ENCODE peak calls at places on chromosomes 5 and 9, in ten cellular contexts. One of them, this sample, is unnamed.

GRCh38 chr9:97501972-97502221 is 431 bp downstream of the TMOD1 start:
- DNase-seq in heart left ventricle: no peak
- DNase-seq in amygdala: no peak
- DNase-seq in B cell: peak
- DNase-seq in T follicular helper cell: no peak
- DNase-seq in HCT116: no peak
- DNase-seq in kidney glomerular epithelial cell: no peak
- DNase-seq in tibial nerve: no peak
- DNase-seq in skeletal muscle cell: no peak
- DNase-seq in stimulated activated CD4-positive, alpha-beta T cell treated with anti-CD3 and anti-CD28 coated beads, Interleukin-1b, Interleukin-23, amount 100 ng/mL, for 1 hour: no peak
- DNase-seq in this sample: no peak

GRCh38 chr9:118637681-118638080 is 731.6 kb downstream of the BRINP1 start:
- DNase-seq in tibial nerve: no peak
- DNase-seq in stimulated activated CD4-positive, alpha-beta T cell treated with anti-CD3 and anti-CD28 coated beads, Interleukin-1b, Interleukin-23, amount 100 ng/mL, for 1 hour: no peak
- DNase-seq in amygdala: no peak
- DNase-seq in HCT116: no peak
- DNase-seq in skeletal muscle cell: no peak
- DNase-seq in heart left ventricle: no peak
- DNase-seq in T follicular helper cell: no peak
- DNase-seq in kidney glomerular epithelial cell: no peak
- DNase-seq in B cell: no peak
- DNase-seq in this sample: no peak

GRCh38 chr5:95519151-95519550 is 35.6 kb downstream of the SKIC3 start:
- DNase-seq in T follicular helper cell: no peak
- DNase-seq in stimulated activated CD4-positive, alpha-beta T cell treated with anti-CD3 and anti-CD28 coated beads, Interleukin-1b, Interleukin-23, amount 100 ng/mL, for 1 hour: no peak
- DNase-seq in kidney glomerular epithelial cell: no peak
- DNase-seq in HCT116: no peak
- DNase-seq in heart left ventricle: no peak
- DNase-seq in skeletal muscle cell: no peak
- DNase-seq in tibial nerve: no peak
- DNase-seq in amygdala: no peak
- DNase-seq in B cell: no peak
- DNase-seq in this sample: no peak

GRCh38 chr9:121075251-121076036 is 689 bp downstream of the CNTRL start:
- DNase-seq in HCT116: no peak
- DNase-seq in B cell: peak
- DNase-seq in heart left ventricle: no peak
- DNase-seq in stimulated activated CD4-positive, alpha-beta T cell treated with anti-CD3 and anti-CD28 coated beads, Interleukin-1b, Interleukin-23, amount 100 ng/mL, for 1 hour: no peak
- DNase-seq in tibial nerve: no peak
- DNase-seq in skeletal muscle cell: no peak
- DNase-seq in amygdala: no peak
- DNase-seq in kidney glomerular epithelial cell: peak
- DNase-seq in T follicular helper cell: no peak
- DNase-seq in this sample: no peak

GRCh38 chr5:158875272-158875679 is 224.4 kb downstream of the EBF1 start:
- DNase-seq in kidney glomerular epithelial cell: no peak
- DNase-seq in heart left ventricle: no peak
- DNase-seq in skeletal muscle cell: no peak
- DNase-seq in tibial nerve: no peak
- DNase-seq in HCT116: no peak
- DNase-seq in amygdala: no peak
- DNase-seq in T follicular helper cell: no peak
- DNase-seq in stimulated activated CD4-positive, alpha-beta T cell treated with anti-CD3 and anti-CD28 coated beads, Interleukin-1b, Interleukin-23, amount 100 ng/mL, for 1 hour: no peak
- DNase-seq in B cell: peak
- DNase-seq in this sample: no peak

GRCh38 chr5:176994460-176995121 is 12.0 kb downstream of the UIMC1 start:
- DNase-seq in kidney glomerular epithelial cell: peak
- DNase-seq in B cell: peak
- DNase-seq in HCT116: no peak
- DNase-seq in tibial nerve: no peak
- DNase-seq in heart left ventricle: peak
- DNase-seq in amygdala: no peak
- DNase-seq in stimulated activated CD4-positive, alpha-beta T cell treated with anti-CD3 and anti-CD28 coated beads, Interleukin-1b, Interleukin-23, amount 100 ng/mL, for 1 hour: no peak
- DNase-seq in T follicular helper cell: no peak
- DNase-seq in skeletal muscle cell: no peak
- DNase-seq in this sample: peak

GRCh38 chr9:15243086-15243485 is 63.9 kb downstream of the TTC39B start:
- DNase-seq in kidney glomerular epithelial cell: peak
- DNase-seq in skeletal muscle cell: no peak
- DNase-seq in B cell: no peak
- DNase-seq in T follicular helper cell: no peak
- DNase-seq in amygdala: no peak
- DNase-seq in HCT116: no peak
- DNase-seq in stimulated activated CD4-positive, alpha-beta T cell treated with anti-CD3 and anti-CD28 coated beads, Interleukin-1b, Interleukin-23, amount 100 ng/mL, for 1 hour: no peak
- DNase-seq in heart left ventricle: no peak
- DNase-seq in tibial nerve: no peak
- DNase-seq in this sample: no peak

GRCh38 chr5:61344187-61344944 is 12.3 kb downstream of the ZSWIM6 start:
- DNase-seq in kidney glomerular epithelial cell: no peak
- DNase-seq in HCT116: no peak
- DNase-seq in tibial nerve: no peak
- DNase-seq in heart left ventricle: peak
- DNase-seq in stimulated activated CD4-positive, alpha-beta T cell treated with anti-CD3 and anti-CD28 coated beads, Interleukin-1b, Interleukin-23, amount 100 ng/mL, for 1 hour: no peak
- DNase-seq in skeletal muscle cell: no peak
- DNase-seq in B cell: no peak
- DNase-seq in T follicular helper cell: no peak
- DNase-seq in amygdala: no peak
- DNase-seq in this sample: no peak

GRCh38 chr5:110817437-110817836 is 78.6 kb downstream of the SLC25A46 start:
- DNase-seq in kidney glomerular epithelial cell: no peak
- DNase-seq in T follicular helper cell: no peak
- DNase-seq in HCT116: no peak
- DNase-seq in heart left ventricle: no peak
- DNase-seq in B cell: no peak
- DNase-seq in skeletal muscle cell: peak
- DNase-seq in amygdala: no peak
- DNase-seq in tibial nerve: no peak
- DNase-seq in stimulated activated CD4-positive, alpha-beta T cell treated with anti-CD3 and anti-CD28 coated beads, Interleukin-1b, Interleukin-23, amount 100 ng/mL, for 1 hour: no peak
- DNase-seq in this sample: no peak

GRCh38 chr5:179192891-179193470 is 132.8 kb downstream of the ZNF354C start:
- DNase-seq in stimulated activated CD4-positive, alpha-beta T cell treated with anti-CD3 and anti-CD28 coated beads, Interleukin-1b, Interleukin-23, amount 100 ng/mL, for 1 hour: no peak
- DNase-seq in tibial nerve: no peak
- DNase-seq in skeletal muscle cell: no peak
- DNase-seq in T follicular helper cell: no peak
- DNase-seq in B cell: no peak
- DNase-seq in amygdala: no peak
- DNase-seq in HCT116: no peak
- DNase-seq in heart left ventricle: no peak
- DNase-seq in kidney glomerular epithelial cell: no peak
- DNase-seq in this sample: no peak

GRCh38 chr5:67047180-67047579 is 149.4 kb downstream of the CD180 start:
- DNase-seq in skeletal muscle cell: no peak
- DNase-seq in tibial nerve: no peak
- DNase-seq in HCT116: no peak
- DNase-seq in stimulated activated CD4-positive, alpha-beta T cell treated with anti-CD3 and anti-CD28 coated beads, Interleukin-1b, Interleukin-23, amount 100 ng/mL, for 1 hour: no peak
- DNase-seq in amygdala: no peak
- DNase-seq in B cell: no peak
- DNase-seq in heart left ventricle: peak
- DNase-seq in T follicular helper cell: no peak
- DNase-seq in kidney glomerular epithelial cell: no peak
- DNase-seq in this sample: no peak

GRCh38 chr5:17180957-17181723 is 36.3 kb upstream of the BASP1 start:
- DNase-seq in B cell: no peak
- DNase-seq in stimulated activated CD4-positive, alpha-beta T cell treated with anti-CD3 and anti-CD28 coated beads, Interleukin-1b, Interleukin-23, amount 100 ng/mL, for 1 hour: no peak
- DNase-seq in kidney glomerular epithelial cell: peak
- DNase-seq in tibial nerve: no peak
- DNase-seq in skeletal muscle cell: peak
- DNase-seq in amygdala: no peak
- DNase-seq in HCT116: no peak
- DNase-seq in heart left ventricle: no peak
- DNase-seq in T follicular helper cell: no peak
- DNase-seq in this sample: peak

GRCh38 chr5:157184117-157184516 is 3.5 kb downstream of the ITK start:
- DNase-seq in heart left ventricle: no peak
- DNase-seq in HCT116: no peak
- DNase-seq in T follicular helper cell: no peak
- DNase-seq in kidney glomerular epithelial cell: no peak
- DNase-seq in B cell: no peak
- DNase-seq in tibial nerve: no peak
- DNase-seq in stimulated activated CD4-positive, alpha-beta T cell treated with anti-CD3 and anti-CD28 coated beads, Interleukin-1b, Interleukin-23, amount 100 ng/mL, for 1 hour: no peak
- DNase-seq in skeletal muscle cell: no peak
- DNase-seq in amygdala: no peak
- DNase-seq in this sample: no peak

GRCh38 chr9:71766663-71767062 is 1.6 kb downstream of the CEMIP2 start:
- DNase-seq in kidney glomerular epithelial cell: peak
- DNase-seq in B cell: peak
- DNase-seq in HCT116: no peak
- DNase-seq in amygdala: no peak
- DNase-seq in heart left ventricle: no peak
- DNase-seq in T follicular helper cell: no peak
- DNase-seq in skeletal muscle cell: no peak
- DNase-seq in stimulated activated CD4-positive, alpha-beta T cell treated with anti-CD3 and anti-CD28 coated beads, Interleukin-1b, Interleukin-23, amount 100 ng/mL, for 1 hour: no peak
- DNase-seq in tibial nerve: no peak
- DNase-seq in this sample: no peak

GRCh38 chr5:139964266-139964993 is 78.7 kb downstream of the NRG2 start:
- DNase-seq in kidney glomerular epithelial cell: no peak
- DNase-seq in T follicular helper cell: no peak
- DNase-seq in heart left ventricle: peak
- DNase-seq in tibial nerve: no peak
- DNase-seq in B cell: no peak
- DNase-seq in HCT116: no peak
- DNase-seq in stimulated activated CD4-positive, alpha-beta T cell treated with anti-CD3 and anti-CD28 coated beads, Interleukin-1b, Interleukin-23, amount 100 ng/mL, for 1 hour: no peak
- DNase-seq in skeletal muscle cell: no peak
- DNase-seq in amygdala: no peak
- DNase-seq in this sample: no peak

GRCh38 chr9:87386490-87386889 is 111.2 kb upstream of the DAPK1 start:
- DNase-seq in HCT116: no peak
- DNase-seq in heart left ventricle: no peak
- DNase-seq in stimulated activated CD4-positive, alpha-beta T cell treated with anti-CD3 and anti-CD28 coated beads, Interleukin-1b, Interleukin-23, amount 100 ng/mL, for 1 hour: no peak
- DNase-seq in amygdala: no peak
- DNase-seq in kidney glomerular epithelial cell: peak
- DNase-seq in B cell: no peak
- DNase-seq in tibial nerve: no peak
- DNase-seq in skeletal muscle cell: no peak
- DNase-seq in T follicular helper cell: no peak
- DNase-seq in this sample: no peak

GRCh38 chr9:93650448-93650847 is 74.1 kb downstream of the PHF2 start:
- DNase-seq in T follicular helper cell: no peak
- DNase-seq in HCT116: no peak
- DNase-seq in B cell: no peak
- DNase-seq in amygdala: no peak
- DNase-seq in skeletal muscle cell: no peak
- DNase-seq in kidney glomerular epithelial cell: no peak
- DNase-seq in heart left ventricle: peak
- DNase-seq in tibial nerve: no peak
- DNase-seq in stimulated activated CD4-positive, alpha-beta T cell treated with anti-CD3 and anti-CD28 coated beads, Interleukin-1b, Interleukin-23, amount 100 ng/mL, for 1 hour: no peak
- DNase-seq in this sample: no peak

GRCh38 chr9:98007251-98007928 is 24.2 kb downstream of the ANP32B start:
- DNase-seq in skeletal muscle cell: no peak
- DNase-seq in kidney glomerular epithelial cell: no peak
- DNase-seq in T follicular helper cell: no peak
- DNase-seq in HCT116: no peak
- DNase-seq in heart left ventricle: no peak
- DNase-seq in tibial nerve: no peak
- DNase-seq in stimulated activated CD4-positive, alpha-beta T cell treated with anti-CD3 and anti-CD28 coated beads, Interleukin-1b, Interleukin-23, amount 100 ng/mL, for 1 hour: no peak
- DNase-seq in B cell: no peak
- DNase-seq in amygdala: no peak
- DNase-seq in this sample: no peak

GRCh38 chr9:129869585-129870501 is 34.6 kb downstream of the USP20 start:
- DNase-seq in heart left ventricle: no peak
- DNase-seq in B cell: no peak
- DNase-seq in tibial nerve: no peak
- DNase-seq in HCT116: no peak
- DNase-seq in stimulated activated CD4-positive, alpha-beta T cell treated with anti-CD3 and anti-CD28 coated beads, Interleukin-1b, Interleukin-23, amount 100 ng/mL, for 1 hour: no peak
- DNase-seq in amygdala: no peak
- DNase-seq in kidney glomerular epithelial cell: no peak
- DNase-seq in T follicular helper cell: no peak
- DNase-seq in skeletal muscle cell: no peak
- DNase-seq in this sample: no peak

GRCh38 chr9:120394058-120394669 is 185.8 kb downstream of the CDK5RAP2 start:
- DNase-seq in kidney glomerular epithelial cell: peak
- DNase-seq in skeletal muscle cell: peak
- DNase-seq in stimulated activated CD4-positive, alpha-beta T cell treated with anti-CD3 and anti-CD28 coated beads, Interleukin-1b, Interleukin-23, amount 100 ng/mL, for 1 hour: no peak
- DNase-seq in B cell: no peak
- DNase-seq in heart left ventricle: no peak
- DNase-seq in amygdala: no peak
- DNase-seq in T follicular helper cell: no peak
- DNase-seq in HCT116: no peak
- DNase-seq in tibial nerve: no peak
- DNase-seq in this sample: peak

GRCh38 chr9:87464992-87465378 is 32.7 kb upstream of the DAPK1 start:
- DNase-seq in skeletal muscle cell: no peak
- DNase-seq in tibial nerve: no peak
- DNase-seq in HCT116: no peak
- DNase-seq in stimulated activated CD4-positive, alpha-beta T cell treated with anti-CD3 and anti-CD28 coated beads, Interleukin-1b, Interleukin-23, amount 100 ng/mL, for 1 hour: no peak
- DNase-seq in heart left ventricle: no peak
- DNase-seq in kidney glomerular epithelial cell: no peak
- DNase-seq in amygdala: no peak
- DNase-seq in T follicular helper cell: no peak
- DNase-seq in B cell: no peak
- DNase-seq in this sample: no peak

GRCh38 chr5:82664711-82665110 is 386.6 kb upstream of the RPS23 start:
- DNase-seq in B cell: no peak
- DNase-seq in heart left ventricle: no peak
- DNase-seq in skeletal muscle cell: no peak
- DNase-seq in kidney glomerular epithelial cell: no peak
- DNase-seq in tibial nerve: no peak
- DNase-seq in HCT116: no peak
- DNase-seq in T follicular helper cell: no peak
- DNase-seq in amygdala: no peak
- DNase-seq in stimulated activated CD4-positive, alpha-beta T cell treated with anti-CD3 and anti-CD28 coated beads, Interleukin-1b, Interleukin-23, amount 100 ng/mL, for 1 hour: no peak
- DNase-seq in this sample: no peak

GRCh38 chr5:172789687-172790495 is 18.9 kb upstream of the DUSP1 start:
- DNase-seq in kidney glomerular epithelial cell: peak
- DNase-seq in T follicular helper cell: no peak
- DNase-seq in amygdala: no peak
- DNase-seq in stimulated activated CD4-positive, alpha-beta T cell treated with anti-CD3 and anti-CD28 coated beads, Interleukin-1b, Interleukin-23, amount 100 ng/mL, for 1 hour: no peak
- DNase-seq in heart left ventricle: no peak
- DNase-seq in skeletal muscle cell: no peak
- DNase-seq in B cell: no peak
- DNase-seq in tibial nerve: peak
- DNase-seq in HCT116: no peak
- DNase-seq in this sample: no peak

GRCh38 chr5:129177451-129177850 is 82.9 kb downstream of the ISOC1 start:
- DNase-seq in skeletal muscle cell: no peak
- DNase-seq in kidney glomerular epithelial cell: no peak
- DNase-seq in tibial nerve: no peak
- DNase-seq in heart left ventricle: no peak
- DNase-seq in T follicular helper cell: no peak
- DNase-seq in stimulated activated CD4-positive, alpha-beta T cell treated with anti-CD3 and anti-CD28 coated beads, Interleukin-1b, Interleukin-23, amount 100 ng/mL, for 1 hour: no peak
- DNase-seq in HCT116: no peak
- DNase-seq in B cell: no peak
- DNase-seq in amygdala: no peak
- DNase-seq in this sample: no peak

GRCh38 chr9:91071185-91071990 is 269.8 kb downstream of the SYK start:
- DNase-seq in heart left ventricle: no peak
- DNase-seq in HCT116: no peak
- DNase-seq in T follicular helper cell: no peak
- DNase-seq in B cell: no peak
- DNase-seq in amygdala: no peak
- DNase-seq in skeletal muscle cell: peak
- DNase-seq in tibial nerve: no peak
- DNase-seq in kidney glomerular epithelial cell: peak
- DNase-seq in stimulated activated CD4-positive, alpha-beta T cell treated with anti-CD3 and anti-CD28 coated beads, Interleukin-1b, Interleukin-23, amount 100 ng/mL, for 1 hour: no peak
- DNase-seq in this sample: peak

GRCh38 chr5:144361406-144361805 is 190.7 kb downstream of the KCTD16 start:
- DNase-seq in skeletal muscle cell: no peak
- DNase-seq in tibial nerve: no peak
- DNase-seq in heart left ventricle: no peak
- DNase-seq in HCT116: no peak
- DNase-seq in T follicular helper cell: no peak
- DNase-seq in stimulated activated CD4-positive, alpha-beta T cell treated with anti-CD3 and anti-CD28 coated beads, Interleukin-1b, Interleukin-23, amount 100 ng/mL, for 1 hour: no peak
- DNase-seq in kidney glomerular epithelial cell: no peak
- DNase-seq in amygdala: no peak
- DNase-seq in B cell: no peak
- DNase-seq in this sample: no peak

GRCh38 chr5:147408980-147409379 is 100.9 kb downstream of the DPYSL3 start:
- DNase-seq in T follicular helper cell: no peak
- DNase-seq in amygdala: no peak
- DNase-seq in B cell: no peak
- DNase-seq in kidney glomerular epithelial cell: no peak
- DNase-seq in HCT116: no peak
- DNase-seq in tibial nerve: no peak
- DNase-seq in skeletal muscle cell: no peak
- DNase-seq in stimulated activated CD4-positive, alpha-beta T cell treated with anti-CD3 and anti-CD28 coated beads, Interleukin-1b, Interleukin-23, amount 100 ng/mL, for 1 hour: no peak
- DNase-seq in heart left ventricle: no peak
- DNase-seq in this sample: no peak

GRCh38 chr9:1869843-1870242 is 145.3 kb upstream of the SMARCA2 start:
- DNase-seq in stimulated activated CD4-positive, alpha-beta T cell treated with anti-CD3 and anti-CD28 coated beads, Interleukin-1b, Interleukin-23, amount 100 ng/mL, for 1 hour: no peak
- DNase-seq in HCT116: peak
- DNase-seq in skeletal muscle cell: no peak
- DNase-seq in heart left ventricle: no peak
- DNase-seq in tibial nerve: no peak
- DNase-seq in amygdala: no peak
- DNase-seq in T follicular helper cell: no peak
- DNase-seq in B cell: peak
- DNase-seq in kidney glomerular epithelial cell: no peak
- DNase-seq in this sample: no peak

This sample was measured in kidney epithelial cell.